ENCODE peak calls at places on chromosomes 5 and 9, in four cellular contexts. A, Q, S and T are unnamed samples.

GRCh38 chr9:131781069-131781468 is 41.2 kb upstream of the RAPGEF1 start:
- DNase-seq in A (no peak), Q (no peak), S (peak), T (no peak)

GRCh38 chr5:39262981-39263380 is 43.6 kb upstream of the FYB1 start:
- DNase-seq in A (no peak), Q (no peak), S (no peak), T (no peak)

GRCh38 chr5:175693746-175694145 is 35.9 kb downstream of the HRH2 start:
- DNase-seq in A (peak), Q (no peak), S (no peak), T (no peak)

GRCh38 chr9:38244971-38245370 is 147.5 kb upstream of the ALDH1B1 start:
- DNase-seq in A (no peak), Q (no peak), S (no peak), T (no peak)

GRCh38 chr5:4258170-4258569 is 662.5 kb downstream of the IRX1 start:
- DNase-seq in A (no peak), Q (no peak), S (no peak), T (no peak)

GRCh38 chr5:180526265-180526664 is 32.1 kb downstream of the CNOT6 start:
- DNase-seq in A (no peak), Q (no peak), S (no peak), T (no peak)

GRCh38 chr5:132751444-132751843 is 4.2 kb downstream of the CCNI2 start:
- DNase-seq in A (no peak), Q (no peak), S (peak), T (no peak)

GRCh38 chr5:132489051-132489770 is 1.4 kb downstream of the IRF1 start:
- DNase-seq in A (no peak), Q (no peak), S (no peak), T (no peak)

GRCh38 chr5:56023296-56023695 is 28.5 kb upstream of the IL6ST start:
- DNase-seq in A (no peak), Q (no peak), S (no peak), T (no peak)

GRCh38 chr5:178577376-178577839 is 12.8 kb downstream of the COL23A1 start:
- DNase-seq in A (no peak), Q (no peak), S (no peak), T (peak)

GRCh38 chr5:176737001-176737745 is 73.2 kb upstream of the UNC5A start:
- DNase-seq in A (peak), Q (no peak), S (no peak), T (no peak)

GRCh38 chr5:73375949-73376348 is 72.6 kb downstream of the FOXD1 start:
- DNase-seq in A (no peak), Q (no peak), S (no peak), T (no peak)

GRCh38 chr9:93108301-93109041 is 12.5 kb downstream of the CARD19 start:
- DNase-seq in A (no peak), Q (no peak), S (no peak), T (no peak)

GRCh38 chr9:130193531-130194405 is 21.6 kb downstream of the NCS1 start:
- DNase-seq in A (no peak), Q (no peak), S (no peak), T (no peak)

GRCh38 chr5:124627815-124628214 is 118.6 kb downstream of the ZNF608 start:
- DNase-seq in A (no peak), Q (no peak), S (no peak), T (no peak)

GRCh38 chr9:16870606-16871357 is at the start of gene BNC2:
- DNase-seq in A (no peak), Q (no peak), S (peak), T (peak)

GRCh38 chr5:100647461-100648230 is 112.5 kb downstream of the FAM174A start:
- DNase-seq in A (peak), Q (peak), S (peak), T (peak)

GRCh38 chr9:122020398-122020797 is 72.7 kb downstream of the TTLL11 start:
- DNase-seq in A (no peak), Q (no peak), S (peak), T (no peak)

GRCh38 chr5:15014809-15015208 is 143.2 kb upstream of the ANKH start:
- DNase-seq in A (no peak), Q (no peak), S (peak), T (no peak)

GRCh38 chr5:179777456-179777855 is 16.3 kb upstream of the LTC4S start:
- DNase-seq in A (no peak), Q (no peak), S (no peak), T (no peak)

GRCh38 chr5:122653087-122654017 is 121.5 kb upstream of the SNX2 start:
- DNase-seq in A (no peak), Q (no peak), S (peak), T (no peak)

GRCh38 chr9:124079176-124079925 is 67.8 kb downstream of the LHX2 start:
- DNase-seq in A (peak), Q (peak), S (peak), T (peak)